ENCODE peak calls at places on chromosome 5, in six cellular contexts. One of them, this sample, is unnamed.

GRCh38 chr5:116810937-116811336 is 236.3 kb upstream of the SEMA6A start:
- DNase-seq in stomach: no peak
- DNase-seq in endothelial cell of umbilical vein: no peak
- DNase-seq in sigmoid colon: no peak
- DNase-seq in breast epithelium: no peak
- DNase-seq in transverse colon: no peak
- DNase-seq in this sample: no peak

GRCh38 chr5:13783731-13784130 is 160.8 kb downstream of the DNAH5 start:
- DNase-seq in sigmoid colon: no peak
- DNase-seq in endothelial cell of umbilical vein: no peak
- DNase-seq in breast epithelium: no peak
- DNase-seq in stomach: no peak
- DNase-seq in transverse colon: no peak
- DNase-seq in this sample: no peak

GRCh38 chr5:36944607-36945225 is 68.1 kb downstream of the NIPBL start:
- DNase-seq in endothelial cell of umbilical vein: peak
- DNase-seq in sigmoid colon: no peak
- DNase-seq in stomach: no peak
- DNase-seq in breast epithelium: no peak
- DNase-seq in transverse colon: no peak
- DNase-seq in this sample: no peak

GRCh38 chr5:61100425-61100824 is 61.8 kb downstream of the SMIM15 start:
- DNase-seq in sigmoid colon: no peak
- DNase-seq in stomach: no peak
- DNase-seq in endothelial cell of umbilical vein: peak
- DNase-seq in breast epithelium: no peak
- DNase-seq in transverse colon: no peak
- DNase-seq in this sample: no peak

GRCh38 chr5:143031781-143032724 is 261.9 kb downstream of the ARHGAP26 start:
- DNase-seq in breast epithelium: no peak
- DNase-seq in endothelial cell of umbilical vein: no peak
- DNase-seq in stomach: no peak
- DNase-seq in transverse colon: no peak
- DNase-seq in sigmoid colon: no peak
- DNase-seq in this sample: no peak

GRCh38 chr5:137034213-137034612 is 464.9 kb downstream of the SPOCK1 start:
- DNase-seq in breast epithelium: no peak
- DNase-seq in stomach: no peak
- DNase-seq in endothelial cell of umbilical vein: no peak
- DNase-seq in transverse colon: no peak
- DNase-seq in sigmoid colon: no peak
- DNase-seq in this sample: no peak

GRCh38 chr5:149904293-149904886 is 40.2 kb downstream of the PDE6A start:
- DNase-seq in stomach: no peak
- DNase-seq in transverse colon: no peak
- DNase-seq in endothelial cell of umbilical vein: no peak
- DNase-seq in breast epithelium: no peak
- DNase-seq in sigmoid colon: no peak
- DNase-seq in this sample: no peak

GRCh38 chr5:8628521-8628920 is 759.6 kb downstream of the MTRR start:
- DNase-seq in sigmoid colon: no peak
- DNase-seq in stomach: no peak
- DNase-seq in endothelial cell of umbilical vein: no peak
- DNase-seq in breast epithelium: no peak
- DNase-seq in transverse colon: no peak
- DNase-seq in this sample: no peak

GRCh38 chr5:132265336-132266030 is 8.0 kb downstream of the PDLIM4 start:
- DNase-seq in endothelial cell of umbilical vein: peak
- DNase-seq in transverse colon: peak
- DNase-seq in sigmoid colon: peak
- DNase-seq in breast epithelium: no peak
- DNase-seq in stomach: no peak
- DNase-seq in this sample: peak

GRCh38 chr5:72388652-72389051 is 68.5 kb downstream of the PTCD2 start:
- DNase-seq in endothelial cell of umbilical vein: no peak
- DNase-seq in stomach: no peak
- DNase-seq in sigmoid colon: no peak
- DNase-seq in transverse colon: no peak
- DNase-seq in breast epithelium: no peak
- DNase-seq in this sample: no peak

GRCh38 chr5:67831081-67831480 is 384.5 kb upstream of the PIK3R1 start:
- DNase-seq in sigmoid colon: no peak
- DNase-seq in transverse colon: no peak
- DNase-seq in breast epithelium: no peak
- DNase-seq in endothelial cell of umbilical vein: no peak
- DNase-seq in stomach: no peak
- DNase-seq in this sample: no peak

GRCh38 chr5:74070766-74071165 is 444.8 kb downstream of the ARHGEF28 start:
- DNase-seq in sigmoid colon: no peak
- DNase-seq in endothelial cell of umbilical vein: peak
- DNase-seq in stomach: no peak
- DNase-seq in breast epithelium: no peak
- DNase-seq in transverse colon: no peak
- DNase-seq in this sample: no peak

GRCh38 chr5:125595095-125595494 is 828.1 kb upstream of the GRAMD2B start:
- DNase-seq in stomach: peak
- DNase-seq in breast epithelium: no peak
- DNase-seq in sigmoid colon: peak
- DNase-seq in endothelial cell of umbilical vein: no peak
- DNase-seq in transverse colon: peak
- DNase-seq in this sample: no peak

GRCh38 chr5:14268738-14269137 is 125.6 kb downstream of the TRIO start:
- DNase-seq in breast epithelium: no peak
- DNase-seq in sigmoid colon: no peak
- DNase-seq in transverse colon: no peak
- DNase-seq in stomach: no peak
- DNase-seq in endothelial cell of umbilical vein: peak
- DNase-seq in this sample: no peak

GRCh38 chr5:57179262-57179960 is 5.6 kb downstream of the GPBP1 start:
- DNase-seq in sigmoid colon: no peak
- DNase-seq in stomach: no peak
- DNase-seq in breast epithelium: no peak
- DNase-seq in endothelial cell of umbilical vein: no peak
- DNase-seq in transverse colon: no peak
- DNase-seq in this sample: no peak

GRCh38 chr5:124263680-124264491 is 482.6 kb downstream of the ZNF608 start:
- DNase-seq in transverse colon: no peak
- DNase-seq in sigmoid colon: no peak
- DNase-seq in breast epithelium: no peak
- DNase-seq in endothelial cell of umbilical vein: peak
- DNase-seq in stomach: peak
- DNase-seq in this sample: no peak

GRCh38 chr5:159403906-159404641 is 73.8 kb upstream of the IL12B start:
- DNase-seq in sigmoid colon: no peak
- DNase-seq in endothelial cell of umbilical vein: no peak
- DNase-seq in stomach: no peak
- DNase-seq in breast epithelium: no peak
- DNase-seq in transverse colon: no peak
- DNase-seq in this sample: no peak

GRCh38 chr5:38069360-38069759 is 189.0 kb upstream of the EGFLAM start:
- DNase-seq in endothelial cell of umbilical vein: no peak
- DNase-seq in breast epithelium: no peak
- DNase-seq in sigmoid colon: no peak
- DNase-seq in stomach: no peak
- DNase-seq in transverse colon: no peak
- DNase-seq in this sample: no peak

GRCh38 chr5:14965815-14966214 is 94.2 kb upstream of the ANKH start:
- DNase-seq in stomach: no peak
- DNase-seq in sigmoid colon: no peak
- DNase-seq in transverse colon: no peak
- DNase-seq in endothelial cell of umbilical vein: no peak
- DNase-seq in breast epithelium: no peak
- DNase-seq in this sample: no peak

GRCh38 chr5:155728857-155729683 is 597.9 kb upstream of the SGCD start:
- DNase-seq in transverse colon: no peak
- DNase-seq in breast epithelium: no peak
- DNase-seq in sigmoid colon: no peak
- DNase-seq in endothelial cell of umbilical vein: no peak
- DNase-seq in stomach: no peak
- DNase-seq in this sample: no peak

GRCh38 chr5:78756853-78757252 is 108.3 kb upstream of the LHFPL2 start:
- DNase-seq in stomach: no peak
- DNase-seq in endothelial cell of umbilical vein: no peak
- DNase-seq in breast epithelium: no peak
- DNase-seq in transverse colon: no peak
- DNase-seq in sigmoid colon: no peak
- DNase-seq in this sample: no peak

GRCh38 chr5:74442466-74442865 is 198.1 kb downstream of the ENC1 start:
- DNase-seq in endothelial cell of umbilical vein: no peak
- DNase-seq in transverse colon: no peak
- DNase-seq in breast epithelium: no peak
- DNase-seq in stomach: no peak
- DNase-seq in sigmoid colon: no peak
- DNase-seq in this sample: no peak

GRCh38 chr5:158640581-158640980 is 459.1 kb downstream of the EBF1 start:
- DNase-seq in stomach: no peak
- DNase-seq in transverse colon: no peak
- DNase-seq in breast epithelium: no peak
- DNase-seq in endothelial cell of umbilical vein: no peak
- DNase-seq in sigmoid colon: no peak
- DNase-seq in this sample: no peak

GRCh38 chr5:95519151-95519550 is 35.6 kb downstream of the SKIC3 start:
- DNase-seq in breast epithelium: no peak
- DNase-seq in transverse colon: no peak
- DNase-seq in endothelial cell of umbilical vein: no peak
- DNase-seq in stomach: no peak
- DNase-seq in sigmoid colon: no peak
- DNase-seq in this sample: no peak

GRCh38 chr5:64838376-64838775 is 69.6 kb downstream of the CWC27 start:
- DNase-seq in endothelial cell of umbilical vein: peak
- DNase-seq in breast epithelium: no peak
- DNase-seq in transverse colon: no peak
- DNase-seq in stomach: no peak
- DNase-seq in sigmoid colon: no peak
- DNase-seq in this sample: no peak
- TF ChIP-seq POLR2AphosphoS5 in endothelial cell of umbilical vein: no peak
- TF ChIP-seq POLR2AphosphoS5 in breast epithelium: no peak
- TF ChIP-seq POLR2AphosphoS5 in transverse colon: no peak
- TF ChIP-seq POLR2AphosphoS5 in stomach: no peak
- TF ChIP-seq POLR2AphosphoS5 in sigmoid colon: no peak
- TF ChIP-seq POLR2AphosphoS5 in this sample: no peak

DNA sequence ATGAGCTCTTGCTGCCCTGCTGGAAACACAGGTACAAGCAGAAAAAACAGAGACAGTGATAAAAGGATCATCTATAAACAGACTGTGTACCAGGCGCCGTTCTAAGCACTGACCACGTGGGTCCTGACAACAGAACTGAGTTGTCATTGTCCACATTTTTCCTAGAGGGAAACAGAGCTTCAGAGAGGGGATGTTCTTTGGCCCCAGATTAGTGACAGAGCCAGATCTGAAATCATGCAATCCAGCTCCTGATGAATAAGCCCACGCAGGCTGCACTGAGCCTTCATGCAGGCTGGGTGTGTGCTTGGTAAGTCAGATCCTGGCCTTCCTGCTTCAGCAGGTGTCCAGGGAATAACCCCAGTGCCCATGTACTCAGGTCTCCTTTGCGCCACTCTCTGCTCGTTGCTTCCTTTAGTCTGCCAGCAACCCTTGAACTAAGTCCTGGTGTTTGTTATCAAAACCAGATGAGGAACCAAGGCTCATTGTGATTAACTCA is 22.8 kb upstream of the TCF7 start:
- DNase-seq in endothelial cell of umbilical vein: no peak
- DNase-seq in stomach: no peak
- DNase-seq in sigmoid colon: no peak
- DNase-seq in breast epithelium: no peak
- DNase-seq in transverse colon: no peak
- DNase-seq in this sample: peak
- H3K27ac ChIP-seq in endothelial cell of umbilical vein: no peak
- H3K27ac ChIP-seq in stomach: no peak
- H3K27ac ChIP-seq in sigmoid colon: no peak
- H3K27ac ChIP-seq in breast epithelium: no peak
- H3K27ac ChIP-seq in transverse colon: no peak
- H3K27ac ChIP-seq in this sample: no peak

DNA sequence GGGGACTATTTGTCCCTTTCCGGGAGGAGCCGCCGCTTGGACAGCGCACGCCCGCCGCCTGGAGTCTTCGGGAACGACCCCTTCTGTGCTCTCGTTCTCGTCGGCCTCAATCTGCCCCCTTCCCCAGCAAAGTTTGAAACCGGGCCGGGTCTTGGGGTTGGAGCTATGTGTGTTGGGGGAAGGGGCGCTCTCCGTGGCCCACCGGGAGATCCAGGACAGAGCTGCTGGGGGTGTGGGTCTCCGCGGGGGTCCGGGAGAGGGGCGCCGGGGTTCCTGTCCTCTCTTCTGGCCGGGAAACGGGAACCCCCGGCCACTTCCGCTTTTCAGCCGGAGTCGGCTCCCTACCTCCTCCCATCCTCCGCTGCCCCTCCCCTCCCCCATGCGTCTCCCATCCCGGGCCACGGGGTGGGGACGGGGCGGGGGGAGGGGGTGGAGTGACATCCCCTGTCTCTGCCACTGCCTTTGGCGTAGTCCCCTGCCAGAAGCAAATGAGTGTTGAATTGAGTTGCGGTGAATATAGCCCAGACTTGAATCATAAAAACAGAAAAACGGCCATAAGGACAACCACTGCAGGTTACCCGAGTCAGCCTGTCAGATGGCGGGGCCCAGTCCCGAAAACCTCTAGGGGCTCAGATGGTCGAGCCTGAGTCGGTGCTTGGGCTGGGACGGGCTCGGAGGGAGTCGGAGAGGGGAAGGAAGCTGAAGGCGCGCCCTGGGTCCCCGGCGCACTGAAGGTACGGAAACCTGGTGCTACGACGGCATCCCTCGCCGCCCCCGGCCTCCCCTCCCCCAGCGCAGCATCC is 1.1 kb downstream of the CPLX2 start:
- DNase-seq in sigmoid colon: no peak
- DNase-seq in endothelial cell of umbilical vein: no peak
- DNase-seq in breast epithelium: no peak
- DNase-seq in transverse colon: no peak
- DNase-seq in stomach: no peak
- DNase-seq in this sample: peak
- TF ChIP-seq POLR2A in sigmoid colon: no peak
- TF ChIP-seq POLR2A in endothelial cell of umbilical vein: no peak
- TF ChIP-seq POLR2A in breast epithelium: no peak
- TF ChIP-seq POLR2A in transverse colon: no peak
- TF ChIP-seq POLR2A in stomach: no peak
- TF ChIP-seq POLR2A in this sample: no peak

DNA sequence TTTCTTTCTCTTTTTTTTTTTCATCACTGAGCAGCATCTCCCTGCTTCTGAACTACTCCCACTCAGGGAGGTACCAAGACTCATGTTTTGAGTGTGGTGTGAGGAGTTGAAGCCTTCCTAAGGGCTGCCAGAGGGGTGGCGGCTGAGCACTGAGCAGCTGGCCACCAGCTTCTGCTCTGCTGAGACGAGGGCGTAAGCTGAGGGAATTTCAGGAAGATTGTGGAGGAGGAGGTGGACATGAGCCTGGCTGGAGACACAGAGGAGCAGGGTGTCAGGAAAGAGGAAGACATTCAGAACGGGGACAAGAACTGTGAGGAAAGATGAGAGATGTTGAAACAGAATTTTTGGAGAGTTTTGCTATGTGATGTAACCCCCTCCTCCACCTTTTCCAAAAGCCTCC is 7.8 kb downstream of the LCP2 start:
- DNase-seq in stomach: no peak
- DNase-seq in transverse colon: no peak
- DNase-seq in breast epithelium: no peak
- DNase-seq in sigmoid colon: peak
- DNase-seq in endothelial cell of umbilical vein: no peak
- DNase-seq in this sample: no peak
- TF ChIP-seq POLR2AphosphoS5 in stomach: no peak
- TF ChIP-seq POLR2AphosphoS5 in transverse colon: no peak
- TF ChIP-seq POLR2AphosphoS5 in breast epithelium: peak
- TF ChIP-seq POLR2AphosphoS5 in sigmoid colon: no peak
- TF ChIP-seq POLR2AphosphoS5 in endothelial cell of umbilical vein: no peak
- TF ChIP-seq POLR2AphosphoS5 in this sample: peak